ENCODE peak calls at places on chromosomes 4 and X, in six cellular contexts. J is aorta; K is DMS 273 treated with DMSO at 0.1 percent for 48 hours; N is effector memory CD4-positive, alpha-beta T cell; W is iPS-NIHi11; E is GM12865. R is an unnamed sample.

GRCh38 chr4:4333265-4333706 is 43.2 kb downstream of the ZBTB49 start:
- DNase-seq in J (no peak), K (no peak), N (no peak), W (no peak), E (no peak), R (no peak)

GRCh38 chrX:68685722-68686683 is 38.5 kb downstream of the STARD8 start:
- DNase-seq in J (peak; percentile 77), K (no peak), N (no peak), W (peak; percentile 60), E (peak; percentile 8), R (no peak)

GRCh38 chrX:46796574-46797191 is 37.8 kb upstream of the SLC9A7 start:
- DNase-seq in J (peak; percentile 91), K (peak; percentile 15), N (peak; percentile 35), W (peak; percentile 66), E (peak; percentile 78), R (peak; percentile 21)

GRCh38 chrX:115949900-115950822 is 220.4 kb upstream of the AGTR2 start:
- DNase-seq in J (peak; percentile 71), K (no peak), N (no peak), W (peak; percentile 34), E (no peak), R (no peak)

GRCh38 chr4:52914051-52914605 is 52.0 kb downstream of the RASL11B start:
- DNase-seq in J (no peak), K (no peak), N (no peak), W (no peak), E (no peak), R (no peak)

GRCh38 chrX:22389544-22390243 is 117.0 kb downstream of the CBLL2 start:
- DNase-seq in J (no peak), K (no peak), N (no peak), W (no peak), E (no peak), R (no peak)

GRCh38 chrX:9538544-9539045 is 73.7 kb downstream of the TBL1X start:
- DNase-seq in J (no peak), K (peak; percentile 78), N (no peak), W (no peak), E (no peak), R (no peak)

GRCh38 chrX:135432881-135433521 is 11.3 kb downstream of the SMIM10L2A start:
- DNase-seq in J (no peak), K (no peak), N (no peak), W (no peak), E (no peak), R (no peak)

GRCh38 chrX:131783555-131784338 is 239.4 kb upstream of the STK26 start:
- DNase-seq in J (no peak), K (peak; percentile 78), N (no peak), W (peak; percentile 8), E (peak; percentile 34), R (no peak)

GRCh38 chr4:52051615-52052474 is 741 bp downstream of the SPATA18 start:
- DNase-seq in J (peak; percentile 89), K (peak; percentile 48), N (no peak), W (peak; percentile 90), E (peak; percentile 52), R (no peak)

GRCh38 chr4:18568600-18568999 is 547.0 kb upstream of the LCORL start:
- DNase-seq in J (no peak), K (no peak), N (no peak), W (no peak), E (no peak), R (no peak)

GRCh38 chrX:102129473-102129872 is 4.0 kb downstream of the TCEAL2 start:
- DNase-seq in J (no peak), K (no peak), N (no peak), W (no peak), E (no peak), R (no peak)

R was measured in naive thymus-derived CD8-positive, alpha-beta T cell.